ENCODE peak calls at places on chromosomes 3 and 15, in six cellular contexts. M is GM12878, P is A549, K is SK-N-SH, R is H1, J is HepG2. U is an unnamed sample.

GRCh38 chr3:50160561-50160983 is 5.4 kb downstream of the SEMA3F start:
- DNase-seq in M (no peak), R (no peak), P (no peak), J (no peak), K (no peak), U (peak; percentile 63)

GRCh38 chr3:10758304-10759037 is 57.6 kb upstream of the SLC6A11 start:
- DNase-seq in P (peak; percentile 87), K (peak; percentile 86), R (peak; percentile 69), M (peak; percentile 16), J (peak; percentile 60), U (peak; percentile 83)

GRCh38 chr3:126124148-126124868 is 40.4 kb upstream of the SLC41A3 start:
- DNase-seq in J (no peak), K (peak; percentile 83), M (no peak), R (peak; percentile 69), P (no peak), U (no peak)

GRCh38 chr15:39230205-39230916 is 350.5 kb upstream of the THBS1 start:
- DNase-seq in K (peak; percentile 34), M (no peak), P (no peak), R (no peak), J (no peak), U (no peak)

GRCh38 chr15:56445746-56446145 is 19.2 kb downstream of the MNS1 start:
- DNase-seq in M (no peak), J (no peak), R (no peak), P (no peak), K (no peak), U (no peak)

GRCh38 chr3:157416347-157417087 is 20.1 kb upstream of the PTX3 start:
- DNase-seq in M (no peak), R (no peak), K (no peak), P (no peak), J (no peak), U (no peak)

GRCh38 chr15:37079726-37080125 is 20.6 kb downstream of the MEIS2 start:
- DNase-seq in K (no peak), P (no peak), M (no peak), R (no peak), J (no peak), U (no peak)

GRCh38 chr3:20064796-20065564 is 24.7 kb downstream of the KAT2B start:
- DNase-seq in M (no peak), J (no peak), P (no peak), K (no peak), R (no peak), U (peak; percentile 70)

GRCh38 chr3:18354706-18355105 is 70.4 kb downstream of the SATB1 start:
- DNase-seq in R (no peak), P (no peak), J (no peak), K (no peak), M (no peak), U (no peak)

DNA sequence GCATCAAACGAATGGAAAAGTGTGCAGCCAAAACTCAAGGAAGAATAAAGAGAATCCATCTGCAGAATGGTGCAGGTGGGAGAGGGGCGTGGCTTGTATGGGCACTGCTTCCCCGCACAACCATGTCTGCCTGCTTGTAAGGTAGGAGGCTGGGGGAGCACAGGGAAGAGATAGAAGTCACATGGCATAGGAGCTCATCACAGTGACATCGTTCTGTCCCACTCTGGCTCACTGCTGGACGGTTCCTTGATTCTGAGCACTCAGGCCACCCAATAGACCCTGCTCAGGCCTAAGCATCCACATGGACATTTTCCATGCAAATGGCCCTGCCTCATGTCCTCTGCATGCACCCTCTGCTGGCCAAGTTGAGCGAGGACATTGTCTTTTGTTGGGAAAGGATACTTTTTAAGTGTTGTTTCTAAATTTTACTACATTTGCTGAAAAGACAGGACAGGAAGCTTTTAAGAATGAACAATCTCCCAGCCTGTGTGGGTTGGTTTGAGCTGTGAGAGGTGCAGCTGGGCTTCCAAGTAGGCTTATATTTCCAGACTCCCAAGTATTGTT is 3.1 kb downstream of the MYLK start:
- DNase-seq in R (no peak), J (peak; percentile 40), K (peak; percentile 52), M (no peak), P (peak; percentile 41), U (no peak)
- TF ChIP-seq CHD2 in R (no peak), J (no peak), K (no peak), M (no peak), P (no peak), U (no peak)

GRCh38 chr15:57445872-57446271 is 69.6 kb downstream of the CGNL1 start:
- DNase-seq in J (no peak), R (no peak), K (no peak), M (no peak), P (no peak), U (no peak)
- TF ChIP-seq CHD2 in J (no peak), R (no peak), K (no peak), M (no peak), P (no peak), U (no peak)

GRCh38 chr15:31270767-31271166 is 55.9 kb upstream of the KLF13 start:
- DNase-seq in J (no peak), K (peak; percentile 51), P (no peak), M (no peak), R (peak; percentile 62), U (peak; percentile 42)
- TF ChIP-seq CHD2 in J (no peak), K (no peak), P (no peak), M (no peak), R (no peak), U (no peak)

DNA sequence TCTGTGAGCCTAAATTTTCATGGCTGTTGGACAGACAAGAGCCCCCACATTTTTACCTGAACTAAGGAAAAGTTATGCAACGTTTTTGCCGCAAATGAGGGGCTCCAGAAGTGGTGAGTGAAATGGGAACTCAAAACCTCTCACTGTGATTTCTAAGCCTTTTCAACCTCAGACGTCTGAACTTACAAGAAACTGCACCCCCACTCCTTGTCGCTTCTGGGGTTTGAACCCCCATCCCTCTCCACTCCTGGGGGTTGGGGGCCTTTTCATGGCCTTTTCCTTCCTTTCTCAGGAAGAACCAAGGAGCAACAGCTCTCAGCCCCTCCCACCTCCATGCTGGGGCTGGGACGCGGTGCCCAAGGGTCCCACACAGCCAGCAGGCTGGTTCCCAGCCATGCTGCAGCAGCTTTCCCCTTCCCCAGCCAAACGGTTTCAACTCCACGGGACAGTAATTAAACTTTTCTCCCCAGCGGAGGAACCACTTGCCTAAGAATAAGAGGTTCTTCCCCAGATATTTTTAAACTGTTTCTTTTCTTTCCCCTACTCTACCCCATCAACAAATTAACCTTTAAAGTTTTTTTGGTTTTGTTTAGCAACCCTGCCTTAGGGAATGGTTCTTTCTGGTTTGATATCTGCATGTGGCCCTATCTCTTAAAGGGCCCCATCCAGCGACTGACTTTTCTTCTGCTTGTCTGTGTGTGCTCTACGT is 387.6 kb upstream of the CBLB start:
- DNase-seq in P (no peak), K (no peak), R (no peak), M (peak; percentile 40), J (no peak), U (no peak)
- TF ChIP-seq CHD2 in P (no peak), K (no peak), R (no peak), M (no peak), J (no peak), U (no peak)

DNA sequence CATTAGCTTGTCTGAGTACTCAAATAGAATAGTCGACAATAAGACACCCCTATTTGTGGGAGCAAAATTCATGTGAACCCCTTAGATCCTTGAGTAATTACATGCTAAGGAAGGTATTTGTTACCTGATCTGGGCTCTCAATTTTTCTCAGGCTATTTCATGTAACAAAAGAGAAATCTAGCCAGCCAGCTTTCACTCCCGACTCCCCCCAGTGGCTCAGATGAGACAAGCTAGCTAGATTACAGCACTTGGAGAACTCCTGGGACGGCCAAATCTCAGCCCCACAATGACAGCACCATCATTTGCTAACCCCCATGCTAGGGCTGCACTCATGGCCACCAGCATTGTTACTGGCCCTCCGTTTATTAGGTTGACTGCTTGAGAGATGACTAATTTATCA is 41.3 kb downstream of the GLDN start:
- DNase-seq in J (peak; percentile 27), P (peak; percentile 55), R (peak; percentile 61), M (no peak), K (peak; percentile 56), U (peak; percentile 59)
- TF ChIP-seq CHD2 in J (no peak), P (no peak), R (no peak), M (no peak), K (no peak), U (no peak)

GRCh38 chr3:187958432-187959003 is 195.4 kb upstream of the LPP start:
- DNase-seq in K (no peak), P (no peak), M (no peak), R (no peak), J (no peak), U (no peak)
- TF ChIP-seq CHD2 in K (no peak), P (no peak), M (no peak), R (no peak), J (no peak), U (no peak)

DNA sequence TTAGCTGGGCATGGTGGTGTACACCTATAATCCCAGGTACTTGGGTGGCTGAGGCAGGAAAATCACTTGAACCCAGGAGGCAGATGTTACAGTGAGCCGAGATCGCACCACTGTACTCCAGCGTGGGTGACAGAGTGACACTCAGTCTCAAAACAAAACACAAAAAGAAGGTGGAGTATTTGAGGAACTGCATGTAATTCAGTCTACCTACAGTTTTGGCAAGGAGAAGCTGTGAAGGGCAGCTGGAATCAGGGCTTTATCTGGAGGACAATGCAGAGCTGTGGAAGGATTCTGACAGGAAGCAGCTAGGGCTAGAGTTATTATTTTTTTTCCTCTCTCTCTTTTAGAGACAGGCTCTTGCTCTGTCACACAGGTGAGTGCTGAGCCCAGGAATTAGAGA is 6.8 kb downstream of the H1-8 start:
- DNase-seq in M (no peak), J (no peak), K (no peak), P (no peak), R (no peak), U (no peak)
- TF ChIP-seq CHD2 in M (no peak), J (no peak), K (no peak), P (no peak), R (no peak), U (no peak)